ENCODE peak calls at places on chromosomes 11 and 22, in five cellular contexts. B is naive thymus-derived CD4-positive, alpha-beta T cell; K is endodermal cell; F is sigmoid colon; V is GM23338. L is an unnamed sample. For H3K4me1, the result is how much of the 10 kb centered on the place peaks cover.

GRCh38 chr11:126546191-126546590 is 190.7 kb downstream of the ST3GAL4 start:
- DNase-seq in B (no peak), K (peak), F (no peak), V (no peak), L (no peak)

GRCh38 chr22:48636746-48637145 is 1190.9 kb downstream of the BRD1 start:
- DNase-seq in F (no peak), K (no peak), B (no peak), V (no peak), L (no peak)

GRCh38 chr22:20312396-20313191 is 7.3 kb downstream of the DGCR6L start:
- DNase-seq in V (no peak), B (no peak), K (peak), F (peak), L (no peak)

GRCh38 chr22:20437253-20438065 is at the start of gene SCARF2:
- DNase-seq in K (peak), F (peak), V (peak), B (no peak), L (no peak)

GRCh38 chr22:47351836-47352579 is 589.6 kb downstream of the TBC1D22A start:
- DNase-seq in B (no peak), F (peak), K (no peak), V (no peak), L (no peak)

GRCh38 chr22:29208879-29209623 is 3.4 kb downstream of the EMID1 start:
- DNase-seq in B (no peak), F (no peak), V (no peak), K (no peak), L (no peak)

GRCh38 chr11:71151561-71151960 is 100.8 kb downstream of the SHANK2 start:
- DNase-seq in F (peak), V (no peak), B (no peak), K (no peak), L (no peak)

GRCh38 chr11:125941241-125941605 is 4.6 kb upstream of the VSIG10L2 start:
- DNase-seq in B (no peak), K (no peak), V (no peak), F (peak), L (no peak)

GRCh38 chr11:67530282-67530592 is 7.0 kb upstream of the CABP2 start:
- DNase-seq in F (no peak), V (no peak), K (no peak), B (no peak), L (no peak)

DNA sequence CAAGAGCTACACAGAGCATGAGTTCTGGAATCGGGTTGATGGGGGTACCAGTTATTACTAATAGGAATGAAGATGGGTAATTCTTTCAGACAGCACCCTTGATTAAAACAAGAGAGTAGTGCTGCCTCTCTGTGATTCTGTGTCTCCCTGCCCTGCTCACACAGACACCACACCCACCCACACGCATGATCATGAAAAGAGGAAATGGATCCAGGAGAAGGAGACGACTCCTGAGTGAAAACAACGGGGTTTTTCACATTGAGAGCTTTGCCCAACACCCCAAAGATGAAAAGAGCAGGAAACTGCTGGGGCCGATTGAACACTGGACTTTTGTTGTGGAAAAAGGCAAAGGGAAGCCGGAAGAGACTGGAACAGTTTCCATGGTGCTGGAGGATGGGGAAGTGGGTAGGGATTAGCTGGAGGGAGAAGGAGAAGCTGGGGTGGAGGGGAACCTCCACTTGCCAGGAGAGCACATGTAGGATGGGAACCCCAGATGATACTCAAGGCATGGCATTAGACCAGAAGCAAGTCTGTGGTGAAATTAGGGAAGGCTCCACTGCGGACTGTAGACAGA is 5.2 kb upstream of the SLC43A3 start:
- DNase-seq in V (no peak), F (no peak), B (no peak), K (no peak), L (no peak)
- H3K4me1 ChIP-seq in V (under half), F (under half), B (under half), K (under half), L (under half)

GRCh38 chr11:106497321-106497720 is 419.9 kb downstream of the AASDHPPT start:
- DNase-seq in V (no peak), K (no peak), F (no peak), B (no peak), L (no peak)

GRCh38 chr11:106493751-106494150 is 416.3 kb downstream of the AASDHPPT start:
- DNase-seq in V (no peak), K (no peak), B (no peak), F (no peak), L (no peak)

GRCh38 chr11:106491751-106492150 is 414.3 kb downstream of the AASDHPPT start:
- DNase-seq in B (no peak), F (no peak), K (no peak), V (no peak), L (no peak)

GRCh38 chr11:106495046-106495445 is 417.6 kb downstream of the AASDHPPT start:
- DNase-seq in B (no peak), V (no peak), F (no peak), K (no peak), L (no peak)

GRCh38 chr11:106496677-106497076 is 419.2 kb downstream of the AASDHPPT start:
- DNase-seq in V (no peak), F (no peak), B (no peak), K (no peak), L (no peak)
- H3K4me1 ChIP-seq in V (under half), F (under half), B (under half), K (under half), L (under half)

GRCh38 chr11:17428261-17428660 is 39.8 kb upstream of the KCNJ11 start:
- DNase-seq in F (no peak), B (no peak), V (no peak), K (no peak), L (no peak)
- H3K4me1 ChIP-seq in F (under half), B (under half), V (under half), K (under half), L (under half)

GRCh38 chr11:10386361-10386760 is 68.7 kb upstream of the AMPD3 start:
- DNase-seq in B (no peak), K (no peak), F (no peak), V (no peak), L (no peak)
- H3K4me1 ChIP-seq in B (under half), K (under half), F (under half), V (under half), L (under half)

DNA sequence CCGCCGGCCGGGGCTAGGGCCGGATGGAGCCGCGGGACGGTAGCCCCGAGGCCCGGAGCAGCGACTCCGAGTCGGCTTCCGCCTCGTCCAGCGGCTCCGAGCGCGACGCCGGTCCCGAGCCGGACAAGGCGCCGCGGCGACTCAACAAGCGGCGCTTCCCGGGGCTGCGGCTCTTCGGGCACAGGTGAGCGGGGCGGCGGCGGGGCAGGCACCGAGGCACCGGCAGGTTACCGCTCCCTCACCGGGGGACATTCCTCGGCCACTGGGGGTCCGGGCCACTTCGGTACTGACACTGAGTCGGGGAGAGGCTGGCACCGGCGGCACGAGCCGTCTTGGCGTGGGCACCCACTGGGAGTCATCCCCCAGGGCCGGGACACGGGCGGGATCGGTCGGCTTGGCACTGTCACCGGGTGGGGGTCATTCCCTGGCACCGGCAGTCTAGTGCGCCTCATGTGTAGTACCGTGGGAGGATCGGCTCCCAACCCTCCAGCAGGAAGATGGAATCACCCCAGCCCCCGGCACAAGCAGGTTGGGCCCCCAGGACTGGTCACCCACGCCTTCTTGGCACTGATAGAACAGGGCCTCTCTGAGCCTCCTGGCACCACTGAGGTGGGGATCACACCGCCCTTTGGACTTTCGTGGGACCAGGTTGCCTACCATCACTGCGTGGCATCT is 511 bp downstream of the DGKZ start:
- DNase-seq in K (peak), V (no peak), B (no peak), F (peak), L (no peak)
- H3K4me1 ChIP-seq in K (under half), V (half or more), B (half or more), F (under half), L (half or more)

DNA sequence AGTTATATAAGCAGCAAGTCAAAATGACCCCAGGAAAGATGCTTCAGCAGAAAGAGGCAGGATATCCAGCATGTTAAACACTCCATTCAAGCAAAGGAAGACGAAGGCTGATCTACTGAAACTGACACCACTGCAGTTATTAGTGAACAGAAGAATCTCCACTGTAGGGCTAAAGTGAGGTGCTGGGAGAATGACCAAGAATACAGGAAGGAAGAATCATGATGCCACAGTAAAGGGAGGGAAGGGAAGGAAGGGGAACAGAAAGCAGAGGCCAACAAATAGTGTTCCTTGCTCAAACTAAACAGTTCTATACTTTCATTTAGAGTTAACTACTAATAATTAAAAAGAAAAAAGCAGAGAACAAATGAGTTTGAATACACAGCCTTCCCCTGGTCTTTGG is 92.5 kb downstream of the SIK3 start:
- DNase-seq in B (no peak), F (no peak), K (no peak), V (no peak), L (no peak)
- H3K4me1 ChIP-seq in B (under half), F (under half), K (under half), V (under half), L (under half)

DNA sequence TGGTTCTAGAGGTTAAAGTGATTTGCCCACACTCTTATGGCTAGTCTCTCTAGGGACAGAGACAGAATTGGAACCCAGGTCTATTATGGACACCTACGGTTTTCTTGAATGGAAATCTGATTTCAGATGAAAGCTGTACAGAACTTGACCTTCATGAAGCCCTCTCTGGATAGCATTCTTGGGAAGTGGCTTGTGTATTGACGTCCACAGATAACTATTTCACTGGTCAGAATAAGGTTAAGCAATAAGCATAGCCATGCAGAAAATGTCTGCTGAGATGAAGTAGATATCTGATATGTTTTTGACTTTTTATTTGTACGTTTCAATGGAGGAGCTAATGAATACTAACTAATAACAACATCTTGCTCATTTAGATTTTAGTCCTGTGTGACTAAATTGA is 1.1 kb downstream of the TLCD5 start:
- DNase-seq in V (no peak), B (no peak), F (no peak), K (no peak), L (no peak)
- H3K4me1 ChIP-seq in V (under half), B (under half), F (under half), K (under half), L (under half)

GRCh38 chr22:36086170-36086490 is 57.5 kb upstream of the RBFOX2 start:
- DNase-seq in K (peak), B (no peak), V (peak), F (peak), L (no peak)

GRCh38 chr22:36088292-36088691 is 59.7 kb upstream of the RBFOX2 start:
- DNase-seq in K (no peak), F (peak), V (no peak), B (no peak), L (no peak)

GRCh38 chr22:36087784-36088183 is 59.2 kb upstream of the RBFOX2 start:
- DNase-seq in F (peak), B (no peak), V (no peak), K (no peak), L (no peak)

GRCh38 chr22:36085476-36086169 is 57.0 kb upstream of the RBFOX2 start:
- DNase-seq in F (peak), B (no peak), K (no peak), V (no peak), L (no peak)

DNA sequence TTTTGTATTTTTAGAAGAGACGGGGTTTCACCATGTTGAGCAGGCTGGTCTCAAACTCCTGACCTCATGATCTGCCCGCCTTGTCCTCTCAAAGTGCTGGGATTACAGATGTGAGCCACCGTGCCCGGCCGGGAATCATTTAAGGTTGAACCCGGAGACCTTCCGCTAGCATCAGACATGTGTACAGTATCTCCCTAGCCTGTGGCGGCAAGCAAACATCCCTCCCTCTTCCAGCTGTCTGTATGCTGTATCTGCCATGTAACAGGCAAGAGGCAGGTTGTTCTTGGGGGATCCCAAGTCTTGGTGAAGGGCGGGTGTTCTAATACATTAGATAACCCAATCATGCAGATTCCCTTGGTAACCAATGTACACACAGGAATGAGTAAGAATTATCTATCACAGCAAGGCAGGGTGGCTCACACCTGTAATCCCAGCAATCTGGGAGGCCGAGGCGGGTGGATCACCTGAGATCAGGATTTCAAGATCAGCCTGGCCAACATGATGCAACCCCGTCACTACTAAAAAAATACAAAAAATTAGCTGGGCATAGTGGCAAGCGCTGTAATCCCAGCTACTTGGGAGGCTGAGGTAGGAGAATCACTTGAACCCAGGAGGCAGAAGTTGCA is 58.1 kb upstream of the RBFOX2 start:
- DNase-seq in V (no peak), B (no peak), F (peak), K (no peak), L (no peak)
- H3K4me1 ChIP-seq in V (under half), B (under half), F (under half), K (under half), L (under half)

GRCh38 chr11:14306481-14306880 is 52.5 kb downstream of the RRAS2 start:
- DNase-seq in B (no peak), F (no peak), V (peak), K (no peak), L (no peak)

GRCh38 chr11:14304601-14305000 is 54.4 kb downstream of the RRAS2 start:
- DNase-seq in V (peak), F (no peak), B (no peak), K (no peak), L (no peak)

GRCh38 chr11:14308114-14308896 is 50.7 kb downstream of the RRAS2 start:
- DNase-seq in V (peak), B (no peak), F (no peak), K (no peak), L (no peak)

GRCh38 chr11:14308897-14309387 is 50.0 kb downstream of the RRAS2 start:
- DNase-seq in B (no peak), V (no peak), K (no peak), F (no peak), L (no peak)

GRCh38 chr11:14305649-14306048 is 53.3 kb downstream of the RRAS2 start:
- DNase-seq in K (no peak), V (no peak), F (no peak), B (no peak), L (no peak)
- H3K4me1 ChIP-seq in K (under half), V (half or more), F (under half), B (under half), L (under half)

L was measured in effector memory CD4-positive, alpha-beta T cell.